ENCODE peak calls at places on chromosomes 11 and 22, in seven cellular contexts. X is H9, S is mesenchymal stem cell, R is IMR-90, P is neuronal stem cell, N is mesendoderm, I is H1. M is an unnamed sample.

GRCh38 chr11:12291313-12291712 is 86.1 kb upstream of the PARVA start:
- DNase-seq in N (no peak), R (no peak), P (no peak), X (no peak), I (no peak), S (no peak), M (no peak)

GRCh38 chr11:128448487-128448886 is 138.9 kb downstream of the ETS1 start:
- DNase-seq in X (peak; percentile 43), S (peak; percentile 49), I (peak; percentile 25), R (peak; percentile 87), P (no peak), N (peak; percentile 81), M (peak; percentile 88)

GRCh38 chr22:35961480-35961902 is 67.1 kb downstream of the RBFOX2 start:
- DNase-seq in R (peak; percentile 90), N (peak; percentile 99), P (peak; percentile 79), X (peak; percentile 80), I (peak; percentile 47), S (peak; percentile 80), M (no peak)

GRCh38 chr11:64267207-64267945 is 16.0 kb downstream of the PLCB3 start:
- DNase-seq in R (no peak), P (no peak), N (no peak), X (no peak), S (no peak), I (no peak), M (peak; percentile 23)

GRCh38 chr11:12556155-12556554 is 118.1 kb upstream of the TEAD1 start:
- DNase-seq in R (peak; percentile 62), P (no peak), N (peak; percentile 39), X (no peak), I (no peak), S (peak; percentile 76), M (no peak)

GRCh38 chr11:76636826-76637460 is 33.6 kb downstream of the LRRC32 start:
- DNase-seq in R (no peak), N (no peak), I (no peak), P (no peak), X (no peak), S (no peak), M (no peak)

GRCh38 chr22:45314054-45314721 is 4.5 kb downstream of the FAM118A start:
- DNase-seq in S (no peak), R (no peak), X (no peak), N (peak; percentile 77), I (no peak), P (no peak), M (no peak)

GRCh38 chr11:120172054-120172881 is 34.4 kb upstream of the TRIM29 start:
- DNase-seq in P (peak; percentile 56), I (peak; percentile 49), R (peak; percentile 60), S (peak; percentile 67), N (peak; percentile 82), X (peak; percentile 86), M (peak; percentile 49)

DNA sequence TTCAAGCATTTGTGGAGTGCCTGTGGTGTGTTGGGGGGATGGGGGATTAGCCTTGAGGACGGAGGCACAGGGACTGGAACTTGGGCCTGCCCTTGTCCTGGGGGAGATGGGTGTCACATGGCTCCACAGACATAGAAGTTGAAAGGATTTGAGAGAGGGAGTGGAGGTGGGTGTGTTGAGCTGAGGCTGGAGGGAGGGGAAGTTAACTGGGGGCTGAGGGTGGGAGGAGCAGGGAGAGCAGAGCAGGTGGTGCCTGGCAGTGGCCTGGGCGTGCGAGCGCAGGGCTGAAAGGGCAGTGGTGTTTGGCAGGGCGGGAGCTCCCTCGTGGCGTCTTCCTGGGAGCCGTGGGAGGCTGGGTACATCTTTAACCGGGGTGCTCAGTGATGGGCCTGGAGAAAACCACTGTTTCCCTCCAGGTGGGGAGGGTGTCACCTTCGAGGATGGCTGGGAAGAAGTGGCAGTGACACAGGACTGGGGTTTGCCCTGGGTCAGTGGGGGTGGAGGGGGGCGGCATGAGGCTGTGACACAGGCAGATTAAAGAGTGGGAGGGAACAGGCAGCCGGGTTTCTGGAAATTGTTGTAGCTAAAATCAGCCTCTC is 45.5 kb downstream of the AP2A2 start:
- DNase-seq in P (no peak), S (no peak), I (no peak), X (no peak), R (no peak), N (no peak), M (no peak)
- H2BK5ac ChIP-seq in P (no peak overlapping the region), S (no peak overlapping the region), I (no peak overlapping the region), X (no peak overlapping the region), R (no peak overlapping the region), N (no peak overlapping the region), M (no peak overlapping the region)

DNA sequence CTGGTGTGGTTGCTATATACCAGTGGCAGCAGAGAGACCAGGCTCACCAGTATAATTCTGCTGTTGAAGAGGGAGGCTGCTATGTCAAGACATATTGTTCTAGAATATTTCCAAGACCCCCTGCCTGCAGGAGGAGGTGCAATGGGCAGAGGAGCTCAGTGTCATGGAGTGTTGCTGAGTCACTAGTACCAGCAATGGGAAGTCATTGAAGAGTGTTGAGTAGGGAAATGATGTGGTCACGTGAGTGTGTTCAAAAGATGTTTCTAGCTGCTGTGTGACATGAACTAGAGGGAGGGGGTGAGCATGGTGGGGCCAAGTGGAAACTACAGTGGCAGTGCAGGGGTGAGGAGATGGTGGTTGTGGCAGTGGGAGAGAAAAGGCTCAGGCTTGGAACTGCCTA is 76.3 kb upstream of the BIRC3 start:
- DNase-seq in X (no peak), S (peak; percentile 54), I (no peak), N (no peak), R (peak; percentile 50), P (no peak), M (no peak)
- H2BK5ac ChIP-seq in X (no peak overlapping the region), S (no peak overlapping the region), I (peak overlapping the region; percentile 45), N (no peak overlapping the region), R (no peak overlapping the region), P (no peak overlapping the region), M (no peak overlapping the region)

GRCh38 chr22:42412744-42413220 is 19.4 kb downstream of the NFAM1 start:
- DNase-seq in R (no peak), S (no peak), N (peak; percentile 68), I (no peak), P (no peak), X (peak; percentile 56), M (no peak)
- H2BK5ac ChIP-seq in R (no peak overlapping the region), S (no peak overlapping the region), N (no peak overlapping the region), I (peak overlapping the region; percentile 73), P (no peak overlapping the region), X (no peak overlapping the region), M (no peak overlapping the region)

GRCh38 chr11:88482871-88483301 is 145.3 kb upstream of the CTSC start:
- DNase-seq in I (no peak), X (no peak), R (peak; percentile 65), P (no peak), S (no peak), N (no peak), M (peak; percentile 58)
- H2BK5ac ChIP-seq in I (no peak overlapping the region), X (no peak overlapping the region), R (peak overlapping the region; percentile 96), P (no peak overlapping the region), S (no peak overlapping the region), N (no peak overlapping the region), M (no peak overlapping the region)

DNA sequence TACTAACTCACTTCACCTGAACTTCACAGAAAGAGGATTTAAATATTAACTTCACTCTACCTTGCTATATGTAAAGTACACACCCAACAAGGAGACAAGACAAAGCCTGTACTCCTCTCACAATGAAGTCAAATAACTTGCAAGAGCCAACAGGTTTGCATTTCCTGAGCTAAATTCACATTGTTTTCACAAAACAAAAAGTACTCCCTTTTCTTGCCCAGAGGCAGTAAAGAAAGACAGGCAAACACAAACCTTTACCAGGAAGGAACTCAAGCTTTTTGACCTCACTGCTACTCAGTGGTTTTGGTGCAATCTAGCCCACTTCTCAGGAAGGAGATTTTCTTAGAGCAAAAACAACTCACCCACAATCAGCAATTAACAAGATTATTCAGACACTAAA is 15.7 kb downstream of the USP28 start:
- DNase-seq in P (no peak), I (no peak), X (no peak), S (no peak), N (peak; percentile 81), R (no peak), M (no peak)
- H2BK5ac ChIP-seq in P (no peak overlapping the region), I (peak overlapping the region; percentile 45), X (no peak overlapping the region), S (no peak overlapping the region), N (no peak overlapping the region), R (no peak overlapping the region), M (no peak overlapping the region)

GRCh38 chr22:48096411-48096810 is 1334.0 kb downstream of the TBC1D22A start:
- DNase-seq in N (no peak), X (no peak), I (no peak), S (no peak), R (no peak), P (no peak), M (no peak)
- H2BK5ac ChIP-seq in N (no peak overlapping the region), X (no peak overlapping the region), I (no peak overlapping the region), S (no peak overlapping the region), R (no peak overlapping the region), P (no peak overlapping the region), M (no peak overlapping the region)

GRCh38 chr11:10197091-10197490 is 96.9 kb downstream of the SBF2 start:
- DNase-seq in P (no peak), S (no peak), I (no peak), X (no peak), N (no peak), R (peak; percentile 28), M (no peak)

DNA sequence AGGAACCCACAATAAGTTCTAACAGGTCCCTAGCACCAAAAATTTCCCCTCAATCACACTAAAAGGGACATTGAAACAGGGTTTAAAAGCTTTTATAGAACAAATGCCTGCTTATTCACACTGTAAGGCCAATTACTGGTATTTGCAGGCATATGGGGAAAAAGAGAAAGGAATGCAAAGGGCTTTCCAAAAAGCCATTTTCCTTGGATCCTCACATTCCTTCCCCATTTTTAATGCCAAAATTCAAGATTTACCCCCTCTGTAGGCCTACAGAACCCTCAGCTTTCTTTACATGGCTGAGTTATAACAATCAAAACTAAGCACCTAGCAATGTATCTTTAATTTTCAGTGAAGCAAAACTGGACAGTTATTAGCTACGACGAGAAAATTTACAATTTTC is 102.0 kb downstream of the SBF2 start:
- DNase-seq in I (no peak), S (no peak), X (no peak), R (no peak), N (no peak), P (no peak), M (no peak)
- H2BK5ac ChIP-seq in I (no peak overlapping the region), S (no peak overlapping the region), X (no peak overlapping the region), R (no peak overlapping the region), N (no peak overlapping the region), P (no peak overlapping the region), M (no peak overlapping the region)

DNA sequence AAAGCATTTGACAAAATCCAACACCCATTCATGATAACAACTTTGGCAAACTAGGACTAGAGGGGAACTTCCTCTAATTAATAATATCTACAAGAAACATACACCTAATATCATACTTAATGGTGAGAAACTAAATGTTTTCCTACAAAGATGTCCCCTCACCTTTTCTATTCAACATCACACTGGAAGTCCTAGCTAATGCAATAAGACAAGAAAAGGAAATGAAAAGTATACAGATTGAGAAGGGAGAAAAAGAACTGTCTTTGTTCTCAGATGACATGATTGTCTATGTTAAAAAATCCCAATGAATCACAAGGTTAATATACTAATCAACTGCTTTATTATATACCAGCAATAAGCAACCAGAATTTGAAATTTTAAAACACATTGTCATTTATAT is 52.4 kb downstream of the C11orf65 start:
- DNase-seq in I (no peak), P (no peak), N (no peak), S (no peak), X (no peak), R (no peak), M (no peak)
- H2BK5ac ChIP-seq in I (no peak overlapping the region), P (no peak overlapping the region), N (no peak overlapping the region), S (no peak overlapping the region), X (no peak overlapping the region), R (no peak overlapping the region), M (no peak overlapping the region)